ENCODE peak calls at places on chromosomes 3 and 15, in ten cellular contexts. V, I, J, X, E, K, B, W, C and T are unnamed samples.
A peak's percentile ranks its signal among the peaks of the same experiment; 100 is the strongest.

GRCh38 chr15:101045835-101046691 is 126.9 kb downstream of the LRRK1 start:
- DNase-seq in V (no peak), I (peak; percentile 33), J (no peak), X (no peak), E (peak; percentile 48), K (no peak), B (no peak), W (no peak), C (peak; percentile 14), T (peak; percentile 8)

GRCh38 chr3:50193746-50194127 is 2.3 kb downstream of the GNAT1 start:
- DNase-seq in V (no peak), I (no peak), J (no peak), X (no peak), E (no peak), K (no peak), B (no peak), W (no peak), C (no peak), T (no peak)

GRCh38 chr3:46213201-46213600 is 5.1 kb upstream of the CCR1 start:
- DNase-seq in V (no peak), I (no peak), J (no peak), X (no peak), E (no peak), K (no peak), B (no peak), W (no peak), C (no peak), T (no peak)

GRCh38 chr3:54987719-54988118 is 59.9 kb upstream of the LRTM1 start:
- DNase-seq in V (no peak), I (no peak), J (no peak), X (peak; percentile 9), E (no peak), K (no peak), B (no peak), W (no peak), C (no peak), T (no peak)

GRCh38 chr3:101836907-101837598 is 12.3 kb upstream of the NFKBIZ start:
- DNase-seq in V (no peak), I (no peak), J (peak; percentile 90), X (peak; percentile 81), E (no peak), K (peak; percentile 93), B (no peak), W (no peak), C (no peak), T (no peak)

GRCh38 chr3:190546881-190547510 is 33.1 kb downstream of the IL1RAP start:
- DNase-seq in V (no peak), I (no peak), J (no peak), X (no peak), E (no peak), K (no peak), B (no peak), W (no peak), C (no peak), T (no peak)

GRCh38 chr15:63341898-63342297 is 39.7 kb downstream of the CA12 start:
- DNase-seq in V (no peak), I (no peak), J (no peak), X (no peak), E (no peak), K (no peak), B (no peak), W (no peak), C (no peak), T (no peak)

GRCh38 chr3:15955968-15956367 is 158.2 kb upstream of the ANKRD28 start:
- DNase-seq in V (no peak), I (no peak), J (no peak), X (no peak), E (no peak), K (peak; percentile 38), B (no peak), W (no peak), C (no peak), T (no peak)

GRCh38 chr3:151501171-151501790 is 40.4 kb upstream of the IGSF10 start:
- DNase-seq in V (no peak), I (no peak), J (no peak), X (no peak), E (no peak), K (peak; percentile 3), B (no peak), W (no peak), C (no peak), T (no peak)

GRCh38 chr3:126718506-126719445 is 14.7 kb downstream of the CHCHD6 start:
- DNase-seq in V (no peak), I (no peak), J (no peak), X (no peak), E (no peak), K (no peak), B (no peak), W (no peak), C (no peak), T (no peak)

GRCh38 chr15:77358545-77359240 is 61.2 kb downstream of the PEAK1 start:
- DNase-seq in V (no peak), I (no peak), J (peak; percentile 8), X (no peak), E (no peak), K (peak; percentile 46), B (no peak), W (no peak), C (no peak), T (no peak)

GRCh38 chr3:193940526-193940925 is 195.4 kb upstream of the HES1 start:
- DNase-seq in V (no peak), I (no peak), J (no peak), X (no peak), E (no peak), K (no peak), B (no peak), W (no peak), C (no peak), T (no peak)

GRCh38 chr3:101850327-101851048 is 1.2 kb downstream of the NFKBIZ start:
- DNase-seq in V (no peak), I (no peak), J (peak; percentile 86), X (peak; percentile 44), E (no peak), K (peak; percentile 81), B (no peak), W (no peak), C (no peak), T (peak; percentile 36)

GRCh38 chr15:93703092-93703785 is 528.1 kb upstream of the MCTP2 start:
- DNase-seq in V (no peak), I (no peak), J (no peak), X (no peak), E (no peak), K (no peak), B (no peak), W (no peak), C (no peak), T (no peak)

GRCh38 chr15:73268457-73268856 is 100.3 kb downstream of the HCN4 start:
- DNase-seq in V (no peak), I (no peak), J (no peak), X (no peak), E (no peak), K (peak; percentile 21), B (no peak), W (no peak), C (no peak), T (no peak)

GRCh38 chr15:70494861-70495571 is 268.3 kb downstream of the UACA start:
- DNase-seq in V (no peak), I (no peak), J (peak; percentile 95), X (peak; percentile 96), E (no peak), K (peak; percentile 96), B (peak; percentile 82), W (peak; percentile 92), C (no peak), T (no peak)

DNA sequence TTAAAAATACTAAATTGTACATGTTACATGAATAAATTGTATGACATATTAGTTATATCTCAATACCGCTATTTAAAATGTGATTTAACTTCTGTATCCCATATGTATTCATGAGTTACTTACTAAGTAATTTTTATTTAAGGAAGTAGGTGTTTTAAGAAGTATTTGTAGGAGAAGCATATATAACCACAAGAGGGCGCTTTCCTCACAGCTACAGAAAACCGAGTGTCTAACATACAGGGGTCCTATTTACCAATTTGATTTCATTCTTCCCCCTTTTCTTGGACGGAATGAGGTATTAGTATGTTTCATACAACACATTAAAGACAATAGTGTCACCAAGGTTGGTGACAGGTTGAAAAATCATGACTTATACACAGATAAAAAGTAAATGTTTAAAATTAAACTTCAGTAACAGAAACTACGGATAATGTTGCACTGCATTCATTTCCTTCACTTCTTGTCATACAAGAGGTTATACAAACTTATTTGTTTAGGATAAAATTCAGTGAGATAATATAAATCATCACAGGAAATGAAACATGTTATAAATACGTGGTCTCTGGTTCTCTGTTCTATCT is 253.6 kb downstream of the MAGI1 start:
- DNase-seq in V (peak; percentile 50), I (no peak), J (peak; percentile 84), X (peak; percentile 48), E (no peak), K (peak; percentile 80), B (peak; percentile 56), W (peak; percentile 78), C (no peak), T (no peak)
- TF ChIP-seq CTCF in V (peak; percentile 47), I (peak; percentile 73), J (peak; percentile 67), X (peak; percentile 61), E (peak; percentile 83), K (peak; percentile 82), B (peak; percentile 75), W (peak; percentile 72), C (no peak), T (peak; percentile 32)

GRCh38 chr15:52261498-52262242 is 33.9 kb downstream of the MYO5C start:
- DNase-seq in V (peak; percentile 86), I (no peak), J (peak; percentile 67), X (peak; percentile 95), E (no peak), K (peak; percentile 77), B (peak; percentile 46), W (peak; percentile 58), C (peak; percentile 76), T (peak; percentile 20)
- TF ChIP-seq CTCF in V (no peak), I (peak; percentile 2), J (peak; percentile 26), X (peak; percentile 12), E (peak; percentile 16), K (no peak), B (peak; percentile 26), W (no peak), C (no peak), T (no peak)

GRCh38 chr3:95934181-95934580 is 880.2 kb upstream of the EPHA6 start:
- DNase-seq in V (no peak), I (no peak), J (no peak), X (no peak), E (no peak), K (no peak), B (no peak), W (no peak), C (no peak), T (no peak)
- TF ChIP-seq CTCF in V (no peak), I (no peak), J (no peak), X (no peak), E (no peak), K (no peak), B (no peak), W (no peak), C (no peak), T (no peak)

DNA sequence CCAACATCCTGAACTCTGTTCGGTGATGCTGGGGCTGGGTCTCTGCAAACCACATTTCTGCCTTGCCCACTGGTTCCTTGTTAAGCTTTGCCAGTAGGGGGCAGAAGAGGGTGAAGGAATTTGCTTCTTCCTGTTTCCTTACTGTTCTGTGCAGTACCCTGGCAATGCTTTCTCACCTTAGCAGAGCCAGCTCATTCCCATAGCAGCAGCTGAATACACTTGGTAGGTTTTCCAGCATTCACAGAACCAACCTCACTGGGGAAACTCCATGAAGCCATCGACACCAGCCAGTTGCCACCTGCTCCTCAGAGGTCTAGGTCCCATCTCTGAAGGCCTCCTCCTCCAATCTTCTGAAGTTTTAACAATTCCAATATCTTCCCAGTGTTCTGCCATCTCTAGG is 308.4 kb downstream of the PDCD6IP start:
- DNase-seq in V (peak; percentile 20), I (no peak), J (no peak), X (peak; percentile 47), E (no peak), K (no peak), B (no peak), W (peak; percentile 61), C (peak; percentile 51), T (no peak)
- TF ChIP-seq CTCF in V (peak; percentile 61), I (no peak), J (peak; percentile 17), X (peak; percentile 29), E (peak; percentile 50), K (peak; percentile 12), B (peak; percentile 34), W (peak; percentile 55), C (no peak), T (no peak)